ENCODE peak calls at places on chromosomes 6 and 20, in seven cellular contexts. K is H1, C is SK-N-SH, M is suprapubic skin, O is stomach, S is sigmoid colon, V is upper lobe of left lung. Y is an unnamed sample.

GRCh38 chr20:14441201-14441600 is 103.8 kb upstream of the FLRT3 start:
- DNase-seq in M (no peak), C (no peak), O (no peak), K (no peak), S (no peak), V (no peak), Y (no peak)

GRCh38 chr20:59371429-59371828 is 71.0 kb downstream of the EDN3 start:
- DNase-seq in K (no peak), O (no peak), S (no peak), C (no peak), M (no peak), V (no peak), Y (no peak)

GRCh38 chr6:141965016-141965545 is 167.6 kb upstream of the GJE1 start:
- DNase-seq in M (no peak), O (no peak), V (no peak), C (no peak), K (no peak), S (no peak), Y (no peak)

GRCh38 chr6:11358904-11359840 is 126.7 kb upstream of the NEDD9 start:
- DNase-seq in M (no peak), S (no peak), K (no peak), O (no peak), C (no peak), V (no peak), Y (no peak)

GRCh38 chr6:69988458-69989126 is 122.2 kb downstream of the COL19A1 start:
- DNase-seq in V (no peak), K (no peak), S (no peak), M (no peak), O (no peak), C (no peak), Y (no peak)

GRCh38 chr6:157045831-157046454 is 268.8 kb downstream of the ARID1B start:
- DNase-seq in V (no peak), C (peak; percentile 54), O (no peak), S (no peak), K (no peak), M (no peak), Y (no peak)

GRCh38 chr6:16274519-16275229 is 36.3 kb downstream of the GMPR start:
- DNase-seq in S (no peak), M (no peak), V (no peak), C (no peak), O (no peak), K (no peak), Y (no peak)

GRCh38 chr6:66948106-66948505 is 1241.1 kb upstream of the EYS start:
- DNase-seq in K (no peak), C (no peak), S (no peak), V (no peak), M (no peak), O (no peak), Y (no peak)

GRCh38 chr6:66896415-66896814 is 1189.4 kb upstream of the EYS start:
- DNase-seq in V (no peak), M (no peak), S (no peak), C (no peak), K (no peak), O (no peak), Y (no peak)

GRCh38 chr20:36607586-36608387 is 2.2 kb downstream of the RAB5IF start:
- DNase-seq in V (no peak), O (peak; percentile 34), M (no peak), K (no peak), S (no peak), C (no peak), Y (peak; percentile 61)

GRCh38 chr6:35831257-35832007 is 26.3 kb downstream of the LHFPL5 start:
- DNase-seq in V (no peak), S (no peak), O (no peak), C (no peak), M (no peak), K (no peak), Y (no peak)

GRCh38 chr6:15602144-15602543 is 60.7 kb downstream of the DTNBP1 start:
- DNase-seq in M (no peak), S (no peak), O (no peak), K (no peak), V (no peak), C (no peak), Y (no peak)

GRCh38 chr6:49919261-49919660 is 44.7 kb downstream of the DEFB114 start:
- DNase-seq in S (no peak), O (no peak), M (no peak), C (no peak), V (no peak), K (no peak), Y (no peak)
- TF ChIP-seq POLR2AphosphoS5 in S (no peak), O (no peak), M (no peak), C (no peak), V (no peak), K (no peak), Y (no peak)

DNA sequence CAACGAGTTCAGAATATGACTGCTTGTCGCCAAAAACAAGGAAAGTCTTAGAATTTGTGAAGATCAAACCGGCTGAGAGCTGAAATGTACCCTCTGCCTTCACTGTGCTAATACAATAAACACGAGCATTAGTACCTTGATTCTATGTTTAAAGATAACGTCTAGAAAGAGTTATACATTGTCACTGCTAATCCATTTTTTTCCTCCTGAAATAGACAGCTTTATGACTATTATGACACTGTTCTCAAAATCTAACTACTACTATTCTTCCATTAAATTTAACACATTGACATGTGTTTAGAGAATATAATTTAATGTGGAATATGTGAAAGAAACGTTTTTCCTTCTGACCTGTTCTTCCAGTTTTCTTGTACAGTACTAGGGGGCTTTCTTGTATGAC is 204.8 kb downstream of the UST start:
- DNase-seq in V (no peak), C (no peak), O (no peak), K (no peak), M (no peak), S (no peak), Y (no peak)
- TF ChIP-seq EP300 in V (no peak), C (no peak), O (no peak), K (no peak), M (no peak), S (no peak), Y (no peak)

GRCh38 chr6:56024931-56025330 is 149.5 kb upstream of the BMP5 start:
- DNase-seq in S (no peak), M (no peak), V (no peak), O (no peak), K (no peak), C (no peak), Y (no peak)
- TF ChIP-seq POLR2AphosphoS5 in S (no peak), M (no peak), V (no peak), O (no peak), K (no peak), C (no peak), Y (no peak)

GRCh38 chr6:134363323-134364039 is 45.6 kb upstream of the SGK1 start:
- DNase-seq in C (no peak), V (no peak), M (no peak), K (no peak), S (no peak), O (no peak), Y (no peak)

GRCh38 chr6:134352786-134353480 is 35.0 kb upstream of the SGK1 start:
- DNase-seq in C (no peak), O (no peak), S (no peak), V (no peak), K (no peak), M (no peak), Y (no peak)

GRCh38 chr6:134357110-134357509 is 39.2 kb upstream of the SGK1 start:
- DNase-seq in K (no peak), O (no peak), S (no peak), V (no peak), C (no peak), M (no peak), Y (no peak)

GRCh38 chr6:134361011-134361410 is 43.1 kb upstream of the SGK1 start:
- DNase-seq in V (no peak), M (no peak), K (no peak), O (no peak), S (no peak), C (no peak), Y (no peak)

GRCh38 chr6:134358320-134358719 is 40.4 kb upstream of the SGK1 start:
- DNase-seq in M (no peak), K (no peak), C (peak; percentile 31), V (no peak), S (no peak), O (no peak), Y (no peak)
- TF ChIP-seq EP300 in M (no peak), K (no peak), C (no peak), V (no peak), S (no peak), O (no peak), Y (no peak)

DNA sequence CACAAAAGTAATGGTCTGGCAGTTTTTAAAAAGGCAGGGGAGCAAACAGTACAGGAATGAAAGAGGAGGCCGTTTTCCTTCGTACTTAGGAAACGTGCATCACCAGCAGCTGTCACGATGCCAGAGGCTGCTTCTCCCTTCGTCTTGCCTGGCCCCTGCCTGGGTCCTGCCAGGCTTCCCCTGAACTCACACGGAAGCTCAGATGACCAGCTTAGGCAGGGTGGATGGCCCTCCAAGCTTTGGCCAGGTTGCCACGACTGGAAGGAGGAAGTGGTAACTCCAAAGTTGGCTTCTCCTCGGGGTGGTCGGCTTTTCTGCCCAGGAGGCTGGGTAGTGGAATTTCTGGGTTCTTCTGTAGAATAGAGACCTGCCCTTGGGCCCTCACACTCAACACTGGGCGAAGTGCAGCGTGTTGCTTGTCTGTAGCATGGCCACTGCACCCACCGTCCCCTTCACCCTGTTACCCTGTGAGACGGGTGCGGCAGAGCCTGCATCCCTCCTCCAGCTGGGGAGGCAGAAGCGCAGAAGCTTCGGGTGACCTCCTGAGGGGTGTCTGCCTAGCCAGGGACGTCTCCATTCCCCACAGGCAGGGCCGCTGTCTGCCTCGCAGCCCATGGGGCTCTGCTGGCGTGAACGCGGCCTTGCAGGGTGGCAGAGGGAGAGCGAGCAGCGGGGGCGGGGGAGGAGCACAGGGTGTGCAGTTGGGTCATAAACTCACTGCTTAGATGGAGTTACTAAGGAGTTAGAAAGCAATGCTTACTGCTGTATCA is 18.4 kb upstream of the RBM38 start:
- DNase-seq in C (no peak), M (no peak), V (peak; percentile 66), S (peak; percentile 51), O (no peak), K (no peak), Y (no peak)
- TF ChIP-seq POLR2AphosphoS5 in C (no peak), M (no peak), V (no peak), S (no peak), O (no peak), K (no peak), Y (no peak)

GRCh38 chr20:62182469-62183425 is at the start of gene MTG2:
- DNase-seq in V (peak; percentile 97), O (peak; percentile 96), C (peak; percentile 99), S (peak; percentile 97), M (peak; percentile 97), K (peak; percentile 93), Y (peak; percentile 96)
- TF ChIP-seq EP300 in V (no peak), O (no peak), C (no peak), S (no peak), M (no peak), K (no peak), Y (no peak)